ENCODE peak calls at places on chromosome 20, in five cellular contexts. L is dorsolateral prefrontal cortex, E is thoracic aorta, O is uterus, P is testis. I is an unnamed sample.

GRCh38 chr20:56630086-56630493 is 984 bp downstream of the TFAP2C start:
- DNase-seq in L (no peak), O (peak), P (peak), E (no peak), I (peak)

GRCh38 chr20:56202493-56203077 is 45.9 kb upstream of the MC3R start:
- DNase-seq in O (no peak), P (peak), L (no peak), E (no peak), I (no peak)

GRCh38 chr20:35978041-35978513 is 9.7 kb downstream of the CNBD2 start:
- DNase-seq in P (no peak), E (no peak), L (no peak), O (no peak), I (no peak)

GRCh38 chr20:36754656-36755222 is 8.8 kb upstream of the NDRG3 start:
- DNase-seq in E (no peak), P (peak), L (peak), O (peak), I (peak)

GRCh38 chr20:53739799-53740785 is 146.5 kb upstream of the ZNF217 start:
- DNase-seq in E (no peak), L (no peak), P (no peak), O (no peak), I (no peak)

GRCh38 chr20:23143098-23143497 is 57.0 kb upstream of the CD93 start:
- DNase-seq in E (peak), L (no peak), P (peak), O (peak), I (no peak)

GRCh38 chr20:62411479-62412193 is 4.6 kb upstream of the CABLES2 start:
- DNase-seq in O (no peak), P (no peak), L (no peak), E (no peak), I (no peak)

GRCh38 chr20:10536531-10536930 is 101.4 kb downstream of the SLX4IP start:
- DNase-seq in E (no peak), O (no peak), P (no peak), L (no peak), I (no peak)

GRCh38 chr20:1210501-1210900 is 7.2 kb downstream of the C20orf202 start:
- DNase-seq in P (no peak), O (no peak), L (no peak), E (no peak), I (no peak)

GRCh38 chr20:63070301-63070625 is 63.5 kb upstream of the BHLHE23 start:
- DNase-seq in P (no peak), O (no peak), E (no peak), L (no peak), I (no peak)

GRCh38 chr20:8855315-8855714 is 213.6 kb upstream of the PLCB4 start:
- DNase-seq in P (peak), L (no peak), E (no peak), O (peak), I (no peak)

GRCh38 chr20:62010551-62011402 is 54.9 kb downstream of the TAF4 start:
- DNase-seq in O (peak), E (no peak), P (peak), L (peak), I (peak)

GRCh38 chr20:19826179-19826914 is 68.3 kb downstream of the RIN2 start:
- DNase-seq in O (no peak), L (no peak), E (no peak), P (no peak), I (no peak)

DNA sequence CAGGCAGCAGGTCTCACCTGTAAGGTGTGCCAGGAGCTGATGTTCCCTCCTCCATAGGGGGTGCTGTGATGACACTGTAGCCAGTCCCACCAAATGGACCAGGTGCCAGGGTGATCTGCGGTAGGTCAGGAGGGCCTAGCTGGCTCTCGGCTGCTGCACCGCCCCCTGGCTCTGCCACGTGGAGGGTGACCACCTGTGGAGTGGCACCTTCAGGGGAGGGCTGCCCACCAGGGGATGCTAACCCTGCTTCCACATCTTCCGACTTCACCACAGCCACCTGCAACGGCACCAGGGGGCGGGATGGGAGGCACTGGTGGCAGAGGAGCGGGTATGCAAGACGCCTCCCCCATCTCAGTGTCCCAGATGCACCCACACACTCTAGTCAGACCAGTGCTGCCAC is 18.3 kb downstream of the ZNF335 start:
- DNase-seq in O (no peak), L (peak), P (no peak), E (no peak), I (no peak)
- TF ChIP-seq CTCF in O (no peak), L (no peak), P (no peak), E (no peak), I (no peak)

GRCh38 chr20:50288128-50288623 is 97.5 kb downstream of the CEBPB start:
- DNase-seq in L (no peak), E (no peak), O (no peak), P (no peak), I (no peak)

GRCh38 chr20:50287512-50287911 is 96.9 kb downstream of the CEBPB start:
- DNase-seq in P (no peak), E (no peak), L (no peak), O (no peak), I (no peak)

GRCh38 chr20:50285376-50286173 is 94.9 kb downstream of the CEBPB start:
- DNase-seq in O (peak), E (no peak), P (peak), L (no peak), I (peak)

GRCh38 chr20:50286174-50286511 is 95.5 kb downstream of the CEBPB start:
- DNase-seq in O (no peak), E (no peak), P (no peak), L (no peak), I (peak)

GRCh38 chr20:50286609-50287008 is 96.0 kb downstream of the CEBPB start:
- DNase-seq in E (no peak), O (peak), P (peak), L (no peak), I (peak)
- TF ChIP-seq CTCF in E (no peak), O (no peak), P (no peak), L (no peak), I (no peak)

GRCh38 chr20:34876161-34877001 is at the start of gene ACSS2:
- DNase-seq in P (peak), O (peak), L (peak), E (peak), I (peak)

GRCh38 chr20:34877002-34877264 is 521 bp downstream of the ACSS2 start:
- DNase-seq in P (no peak), E (no peak), O (no peak), L (no peak), I (no peak)

GRCh38 chr20:34873583-34874093 is 982 bp upstream of the GGT7 start:
- DNase-seq in E (no peak), P (no peak), L (no peak), O (no peak), I (no peak)

GRCh38 chr20:34874094-34874654 is 1.5 kb upstream of the GGT7 start:
- DNase-seq in O (peak), P (peak), L (peak), E (peak), I (peak)

DNA sequence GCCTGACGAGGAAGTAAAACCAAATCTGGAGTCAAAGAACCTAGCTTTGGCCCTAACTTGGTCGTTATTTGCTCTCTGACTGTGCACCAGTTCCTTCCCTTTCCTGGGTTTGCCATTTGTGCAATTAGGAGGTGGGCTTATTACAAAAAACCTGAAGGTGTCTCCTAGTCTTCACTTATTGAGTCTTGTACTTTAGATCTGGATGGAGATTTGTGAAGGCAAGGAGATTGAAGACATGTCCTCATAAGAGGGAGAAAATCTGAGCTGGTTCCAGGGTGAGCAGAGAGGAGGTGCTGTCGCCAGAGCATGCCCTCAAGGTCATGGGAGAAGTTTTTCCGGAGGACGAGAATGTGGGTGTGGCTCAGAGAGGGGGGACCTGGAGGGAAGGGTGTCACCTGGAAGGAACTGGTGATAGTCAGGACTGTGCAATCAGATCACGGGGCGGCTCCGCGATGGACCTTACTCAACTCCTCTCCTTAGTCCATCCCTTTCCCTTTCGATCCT is 703 bp upstream of the ACSS2 start:
- DNase-seq in E (no peak), L (no peak), O (no peak), P (no peak), I (no peak)
- TF ChIP-seq CTCF in E (no peak), L (no peak), O (peak), P (peak), I (no peak)

GRCh38 chr20:21048841-21049273 is 57.3 kb downstream of the LINC00237 start:
- DNase-seq in L (no peak), O (no peak), P (peak), E (no peak), I (peak)
- TF ChIP-seq CTCF in L (peak), O (no peak), P (peak), E (peak), I (peak)

GRCh38 chr20:21812384-21812783 is 106.9 kb downstream of the PAX1 start:
- DNase-seq in L (no peak), P (no peak), E (no peak), O (no peak), I (no peak)
- TF ChIP-seq CTCF in L (no peak), P (no peak), E (no peak), O (no peak), I (no peak)

DNA sequence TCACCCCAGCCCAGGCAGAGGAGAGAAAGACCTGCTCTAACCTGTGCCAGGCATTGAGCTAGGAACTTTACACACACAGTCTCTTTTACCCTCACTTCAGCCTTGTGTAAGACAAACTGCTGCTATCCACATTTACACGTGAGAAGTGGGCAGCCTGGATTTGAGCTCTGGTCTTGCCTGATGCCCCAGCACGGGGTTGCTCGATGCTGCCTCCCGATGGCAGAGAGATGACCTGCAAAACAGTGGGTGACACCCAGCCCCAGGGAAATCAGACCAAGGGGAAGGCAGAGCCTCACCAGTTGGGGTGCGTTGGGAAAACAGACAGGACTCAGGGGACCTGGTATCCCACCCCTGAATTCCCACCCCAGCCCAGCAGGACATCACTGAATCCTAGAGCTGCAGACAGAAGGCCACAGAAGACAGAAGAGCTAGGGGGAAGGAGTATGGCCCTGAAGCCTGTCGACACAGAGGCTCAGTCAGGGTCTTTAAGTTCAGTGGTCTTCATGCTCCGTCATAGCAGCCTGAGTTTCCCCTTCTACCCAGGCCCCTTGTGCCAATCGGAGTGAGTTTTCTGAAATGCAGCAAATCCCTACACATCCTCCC is 990 bp downstream of the BPI start:
- DNase-seq in O (no peak), E (no peak), L (peak), P (no peak), I (peak)
- TF ChIP-seq CTCF in O (no peak), E (peak), L (peak), P (peak), I (peak)

GRCh38 chr20:43185901-43186300 is 3.8 kb downstream of the PTPRT start:
- DNase-seq in P (no peak), E (no peak), L (no peak), O (no peak), I (no peak)

GRCh38 chr20:43186312-43186711 is 3.4 kb downstream of the PTPRT start:
- DNase-seq in O (no peak), P (no peak), E (no peak), L (no peak), I (no peak)

GRCh38 chr20:43188234-43188653 is 1.5 kb downstream of the PTPRT start:
- DNase-seq in O (no peak), P (no peak), E (no peak), L (no peak), I (no peak)

GRCh38 chr20:43188861-43189613 is 669 bp downstream of the PTPRT start:
- DNase-seq in O (no peak), P (no peak), L (no peak), E (no peak), I (peak)

DNA sequence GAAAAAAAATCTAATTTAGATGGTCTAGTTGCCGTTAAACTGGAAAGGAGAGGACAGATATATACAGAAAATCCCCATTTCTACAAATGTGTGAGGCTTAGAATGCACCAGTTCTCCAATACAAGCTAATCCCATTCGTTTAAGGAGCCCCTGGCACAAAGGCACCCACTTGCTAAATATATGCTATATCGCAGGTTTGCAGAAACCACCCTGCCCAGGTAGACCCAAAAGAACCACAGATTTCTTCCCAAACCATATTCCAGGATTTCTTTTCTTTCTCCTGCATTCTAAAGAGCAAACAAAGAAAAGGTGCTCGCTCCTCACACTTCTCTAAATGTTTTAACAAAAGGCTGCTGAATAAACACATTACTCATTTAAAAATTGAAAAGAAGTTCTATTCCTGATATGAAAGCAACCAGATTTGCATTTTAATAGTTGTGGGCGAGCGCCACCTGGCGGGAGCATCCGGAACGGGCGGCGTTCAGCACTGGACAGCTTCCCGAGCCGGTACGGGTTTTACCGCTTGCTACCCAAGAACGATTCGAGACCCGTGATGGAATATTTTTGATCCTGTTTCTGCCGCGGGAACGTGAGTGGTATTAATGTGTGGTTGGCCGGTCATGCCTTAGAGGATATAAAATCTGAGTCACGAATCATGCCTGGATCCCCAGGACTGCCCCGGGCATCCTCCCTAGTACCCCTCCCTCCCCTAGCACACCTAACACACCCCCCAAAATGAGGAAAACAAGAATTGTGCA is 2.1 kb downstream of the PTPRT start:
- DNase-seq in E (no peak), P (peak), L (peak), O (no peak), I (peak)
- TF ChIP-seq CTCF in E (peak), P (peak), L (peak), O (peak), I (peak)

GRCh38 chr20:51811514-51811913 is 9.2 kb upstream of the SALL4 start:
- DNase-seq in P (no peak), L (no peak), E (no peak), O (no peak), I (no peak)

GRCh38 chr20:51812861-51813260 is 10.5 kb upstream of the SALL4 start:
- DNase-seq in P (no peak), E (no peak), L (no peak), O (no peak), I (no peak)

GRCh38 chr20:51807864-51808263 is 5.5 kb upstream of the SALL4 start:
- DNase-seq in P (no peak), L (no peak), O (no peak), E (no peak), I (no peak)

GRCh38 chr20:51811040-51811351 is 8.7 kb upstream of the SALL4 start:
- DNase-seq in L (no peak), O (no peak), P (no peak), E (no peak), I (no peak)

GRCh38 chr20:51810155-51811039 is 8.1 kb upstream of the SALL4 start:
- DNase-seq in L (no peak), E (no peak), P (no peak), O (no peak), I (no peak)
- TF ChIP-seq CTCF in L (no peak), E (no peak), P (no peak), O (no peak), I (no peak)

DNA sequence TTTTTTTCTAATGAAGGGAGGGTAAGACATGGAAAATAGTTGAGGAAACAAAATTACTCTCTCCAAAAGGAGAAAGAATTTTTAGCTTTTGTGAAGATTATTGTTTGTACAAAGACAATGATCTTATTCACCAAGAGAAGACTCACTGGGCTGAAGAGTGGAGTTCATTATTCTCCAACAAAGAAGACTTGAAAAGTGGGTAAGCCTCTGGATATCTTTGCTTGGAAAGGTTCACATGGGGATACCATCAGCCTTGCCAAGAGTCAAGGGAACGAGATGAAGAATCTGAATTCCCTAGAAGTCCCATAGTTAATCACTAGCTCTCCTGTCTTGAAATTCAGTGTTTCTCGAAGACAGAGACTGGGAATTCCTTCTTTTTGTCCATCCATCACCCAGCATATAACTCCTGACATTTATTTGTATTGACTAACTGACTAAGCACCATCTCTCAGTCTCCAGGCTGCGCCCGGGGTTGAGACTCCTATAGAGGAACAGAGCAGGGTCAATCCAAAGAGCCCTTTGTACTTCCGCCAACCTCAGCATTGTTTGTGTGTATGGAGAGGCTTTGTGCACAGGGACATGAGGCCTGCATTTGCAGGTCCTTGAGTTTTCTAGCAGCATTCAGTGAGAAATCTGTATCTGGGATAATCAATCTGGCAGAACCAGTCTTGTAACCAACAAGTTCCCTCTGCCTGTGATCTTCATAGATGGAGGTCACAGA is 462.0 kb downstream of the KIF16B start:
- DNase-seq in L (no peak), O (no peak), P (no peak), E (no peak), I (no peak)
- TF ChIP-seq CTCF in L (no peak), O (no peak), P (no peak), E (no peak), I (no peak)